ENCODE peak calls at places on chromosomes 16 and 17, in six cellular contexts. A is HEK293T, J is IMR-90, P is K562, N is GM12878, L is HepG2. O is an unnamed sample.
A peak's percentile ranks its signal among the peaks of the same experiment; 100 is the strongest.

GRCh38 chr17:78316867-78317816 is 42.7 kb downstream of the SOCS3 start:
- DNase-seq in N (peak; percentile 43), J (peak; percentile 71), A (no peak), L (peak; percentile 66), P (peak; percentile 71), O (peak; percentile 84)

GRCh38 chr16:68434654-68435210 is 13.6 kb downstream of the SMPD3 start:
- DNase-seq in J (no peak), P (no peak), A (no peak), N (no peak), L (no peak), O (no peak)

GRCh38 chr16:48498761-48499600 is 111.0 kb downstream of the N4BP1 start:
- DNase-seq in A (no peak), L (peak; percentile 35), J (peak; percentile 76), P (no peak), N (no peak), O (peak; percentile 54)

GRCh38 chr17:78019367-78019975 is 61.0 kb downstream of the TNRC6C start:
- DNase-seq in L (peak; percentile 53), P (peak; percentile 23), A (no peak), N (peak; percentile 9), J (peak; percentile 62), O (no peak)

GRCh38 chr17:62696256-62696655 is 68.8 kb downstream of the MRC2 start:
- DNase-seq in L (no peak), N (no peak), A (no peak), J (no peak), P (no peak), O (no peak)

GRCh38 chr16:66247516-66248089 is 118.9 kb upstream of the CDH5 start:
- DNase-seq in N (no peak), A (no peak), L (no peak), P (no peak), J (peak; percentile 71), O (no peak)

GRCh38 chr16:73033271-73033998 is 14.5 kb downstream of the ZFHX3 start:
- DNase-seq in P (no peak), N (no peak), J (no peak), L (no peak), A (no peak), O (no peak)

GRCh38 chr17:78735832-78736525 is 46.1 kb downstream of the CYTH1 start:
- DNase-seq in P (peak; percentile 8), J (no peak), L (peak; percentile 50), A (no peak), N (no peak), O (no peak)

GRCh38 chr17:56833023-56833811 is 503 bp downstream of the C17orf67 start:
- DNase-seq in L (no peak), J (peak; percentile 58), N (peak; percentile 20), P (peak; percentile 64), A (peak; percentile 28), O (peak; percentile 49)

GRCh38 chr17:82449136-82449882 is 1.2 kb downstream of the CYBC1 start:
- DNase-seq in A (no peak), P (no peak), L (no peak), N (peak; percentile 65), J (no peak), O (no peak)

GRCh38 chr17:56985371-56986162 is 7.6 kb downstream of the SCPEP1 start:
- DNase-seq in J (no peak), L (no peak), A (no peak), N (no peak), P (peak; percentile 82), O (no peak)

GRCh38 chr16:11135167-11135973 is 120.6 kb downstream of the SOCS1 start:
- DNase-seq in A (no peak), L (no peak), N (no peak), J (peak; percentile 49), P (no peak), O (no peak)

GRCh38 chr17:56934280-56934679 is 20.4 kb upstream of the TRIM25 start:
- DNase-seq in P (no peak), A (no peak), J (no peak), N (no peak), L (no peak), O (no peak)

GRCh38 chr17:82153745-82154375 is 55.8 kb upstream of the FASN start:
- DNase-seq in N (no peak), P (peak; percentile 85), A (peak; percentile 93), L (peak; percentile 74), J (peak; percentile 55), O (peak; percentile 90)

GRCh38 chr17:8420041-8420934 is 15.4 kb upstream of the NDEL1 start:
- DNase-seq in P (peak; percentile 74), N (no peak), L (peak; percentile 97), A (no peak), J (peak; percentile 52), O (peak; percentile 85)

GRCh38 chr16:26857371-26857770 is 209.4 kb upstream of the C16orf82 start:
- DNase-seq in J (no peak), L (no peak), A (no peak), N (no peak), P (no peak), O (no peak)

GRCh38 chr16:57883953-57884654 is 81.8 kb upstream of the KIFC3 start:
- DNase-seq in A (no peak), L (no peak), J (no peak), N (no peak), P (no peak), O (no peak)

GRCh38 chr17:41308251-41308917 is 725 bp downstream of the KRTAP16-1 start:
- DNase-seq in J (no peak), N (peak; percentile 40), A (no peak), P (no peak), L (no peak), O (no peak)

GRCh38 chr17:45233423-45233924 is 11.8 kb downstream of the FMNL1 start:
- DNase-seq in L (no peak), N (no peak), A (no peak), P (no peak), J (no peak), O (no peak)

GRCh38 chr16:12330977-12331376 is 354.4 kb downstream of the SNX29 start:
- DNase-seq in N (no peak), L (no peak), A (no peak), J (no peak), P (no peak), O (no peak)

GRCh38 chr16:4389051-4389955 is 17.7 kb downstream of the VASN start:
- DNase-seq in J (no peak), P (no peak), L (no peak), A (no peak), N (no peak), O (no peak)

GRCh38 chr16:15952265-15952711 is 2.9 kb downstream of the ABCC1 start:
- DNase-seq in P (no peak), L (peak; percentile 70), N (no peak), A (no peak), J (no peak), O (no peak)

GRCh38 chr17:44556854-44557606 is at the start of gene FZD2:
- DNase-seq in L (peak; percentile 58), P (peak; percentile 96), N (peak; percentile 64), A (peak; percentile 88), J (peak; percentile 99), O (peak; percentile 98)

GRCh38 chr17:1055751-1056645 is 59.1 kb downstream of the TIMM22 start:
- DNase-seq in L (peak; percentile 47), P (peak; percentile 71), A (peak; percentile 86), N (no peak), J (peak; percentile 59), O (peak; percentile 88)

GRCh38 chr17:78727476-78728229 is 54.4 kb downstream of the CYTH1 start:
- DNase-seq in N (no peak), J (no peak), L (no peak), P (no peak), A (no peak), O (no peak)

GRCh38 chr17:61442878-61443474 is 9.2 kb upstream of the TBX4 start:
- DNase-seq in N (no peak), L (no peak), P (peak; percentile 4), A (peak; percentile 5), J (no peak), O (no peak)

GRCh38 chr17:13074026-13074425 is 56.2 kb upstream of the ELAC2 start:
- DNase-seq in L (no peak), A (no peak), N (no peak), P (no peak), J (peak; percentile 43), O (peak; percentile 5)

GRCh38 chr17:68291836-68292688 is 767 bp downstream of the ARSG start:
- DNase-seq in J (peak; percentile 68), L (peak; percentile 77), N (peak; percentile 70), P (peak; percentile 77), A (peak; percentile 74), O (peak; percentile 69)
- TF ChIP-seq BHLHE40 in J (peak; percentile 4), L (no peak), N (no peak), P (no peak), A (no peak), O (no peak)

GRCh38 chr16:78638371-78638770 is 538.9 kb downstream of the WWOX start:
- DNase-seq in J (no peak), A (no peak), P (no peak), L (no peak), N (no peak), O (no peak)

GRCh38 chr16:78642621-78643285 is 543.3 kb downstream of the WWOX start:
- DNase-seq in N (no peak), P (no peak), L (no peak), A (no peak), J (no peak), O (no peak)

GRCh38 chr16:78641463-78641862 is 542.0 kb downstream of the WWOX start:
- DNase-seq in L (no peak), N (no peak), A (no peak), J (no peak), P (no peak), O (no peak)

GRCh38 chr16:78639775-78640174 is 540.3 kb downstream of the WWOX start:
- DNase-seq in P (no peak), J (no peak), N (no peak), L (no peak), A (no peak), O (no peak)

DNA sequence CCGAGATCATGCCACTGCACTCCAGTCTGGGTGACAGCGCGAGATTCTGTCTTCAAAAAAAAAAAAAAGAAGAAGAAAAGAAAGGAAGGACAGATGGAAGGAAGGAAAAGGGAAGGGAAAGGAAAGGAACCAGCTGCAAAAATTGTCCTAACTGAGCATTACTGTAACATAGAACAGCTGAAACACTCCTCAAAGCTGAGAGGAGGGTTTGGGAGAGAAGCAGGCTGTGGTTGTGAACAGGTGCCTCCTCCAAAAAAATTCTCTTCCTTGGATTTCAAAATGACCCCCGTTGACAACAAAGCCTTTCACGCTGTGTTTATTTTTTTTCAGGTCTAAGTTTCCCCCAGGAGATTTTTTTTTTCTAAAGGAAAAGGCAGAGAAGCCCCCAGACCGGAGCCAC is 541.4 kb downstream of the WWOX start:
- DNase-seq in N (no peak), L (no peak), P (no peak), J (no peak), A (no peak), O (no peak)
- TF ChIP-seq BHLHE40 in N (no peak), L (no peak), P (no peak), J (no peak), A (no peak), O (no peak)

DNA sequence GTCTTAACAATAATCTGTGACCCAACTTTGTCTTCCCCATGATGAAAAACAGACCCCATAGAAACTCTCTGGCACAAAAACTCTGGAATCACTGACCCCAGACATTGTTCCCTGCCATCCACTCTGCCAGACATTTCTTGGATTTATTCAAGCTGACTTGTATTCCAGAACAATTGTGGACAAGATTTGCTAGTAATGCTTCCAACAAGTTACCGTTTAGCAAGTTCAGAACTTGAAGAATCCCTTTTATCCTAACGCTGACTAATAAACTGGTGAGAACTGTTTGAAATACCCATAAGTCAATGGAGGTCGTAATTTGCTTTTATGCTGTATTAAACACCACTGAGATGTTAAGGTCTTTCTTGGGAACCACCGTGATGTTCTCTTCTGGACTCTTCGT is 10.5 kb downstream of the HSBP1 start:
- DNase-seq in J (no peak), N (no peak), P (no peak), L (no peak), A (no peak), O (no peak)
- TF ChIP-seq BHLHE40 in J (no peak), N (no peak), P (no peak), L (no peak), A (no peak), O (no peak)

GRCh38 chr16:82945420-82946096 is 318.8 kb downstream of the CDH13 start:
- DNase-seq in J (no peak), N (no peak), L (no peak), A (no peak), P (no peak), O (no peak)
- TF ChIP-seq BHLHE40 in J (no peak), N (no peak), L (no peak), A (no peak), P (no peak), O (no peak)

O was measured in A549.